ENCODE peak calls at places on chromosomes 3 and 15, in five cellular contexts. E, L, Z, V and N are unnamed samples.

GRCh38 chr3:141955163-141955562 is 78.7 kb downstream of the ATP1B3 start:
- DNase-seq in E (no peak), V (no peak), L (no peak), Z (no peak), N (no peak)

GRCh38 chr3:122258757-122259371 is 66.2 kb upstream of the CSTA start:
- DNase-seq in L (peak; percentile 53), E (peak; percentile 25), Z (no peak), V (peak; percentile 91), N (peak; percentile 86)

GRCh38 chr15:74605810-74606179 is 9.8 kb upstream of the CLK3 start:
- DNase-seq in L (no peak), E (no peak), Z (no peak), V (no peak), N (no peak)

GRCh38 chr3:46865034-46865507 is 1.8 kb upstream of the MYL3 start:
- DNase-seq in V (no peak), E (peak; percentile 54), L (peak; percentile 58), Z (peak; percentile 45), N (no peak)

GRCh38 chr3:25910997-25911396 is 121.1 kb downstream of the OXSM start:
- DNase-seq in Z (no peak), V (peak; percentile 64), L (no peak), E (no peak), N (peak; percentile 79)

GRCh38 chr3:27428446-27428845 is 55.7 kb downstream of the SLC4A7 start:
- DNase-seq in E (no peak), L (no peak), Z (no peak), V (no peak), N (no peak)

GRCh38 chr3:169660709-169661566 is 2.6 kb downstream of the MECOM start:
- DNase-seq in E (no peak), V (peak; percentile 13), Z (no peak), L (no peak), N (peak; percentile 22)

GRCh38 chr3:138097192-138097829 is 18.1 kb downstream of the DZIP1L start:
- DNase-seq in L (no peak), E (no peak), V (peak; percentile 16), Z (no peak), N (peak; percentile 33)

GRCh38 chr3:23590424-23590823 is 215.3 kb upstream of the UBE2E1 start:
- DNase-seq in V (no peak), L (no peak), Z (no peak), E (no peak), N (no peak)

GRCh38 chr3:52021869-52022268 is 26.2 kb upstream of the RPL29 start:
- DNase-seq in Z (no peak), L (peak; percentile 59), V (peak; percentile 28), E (no peak), N (no peak)

GRCh38 chr3:16536344-16536663 is 22.8 kb upstream of the RFTN1 start:
- DNase-seq in Z (no peak), L (no peak), E (no peak), V (no peak), N (no peak)

GRCh38 chr3:7543294-7543693 is 682.4 kb downstream of the GRM7 start:
- DNase-seq in L (no peak), V (no peak), Z (no peak), E (no peak), N (no peak)

GRCh38 chr15:83483612-83484011 is 36.5 kb downstream of the SH3GL3 start:
- DNase-seq in E (no peak), L (no peak), V (no peak), Z (no peak), N (no peak)

GRCh38 chr3:40387001-40387894 is at the start of gene ENTPD3:
- DNase-seq in E (peak; percentile 25), Z (no peak), L (no peak), V (no peak), N (peak; percentile 50)

GRCh38 chr15:68697711-68698690 is 119.2 kb downstream of the CORO2B start:
- DNase-seq in V (no peak), Z (no peak), E (no peak), L (no peak), N (no peak)

GRCh38 chr3:154955907-154956533 is 124.1 kb upstream of the MME start:
- DNase-seq in V (no peak), Z (no peak), L (no peak), E (no peak), N (no peak)

GRCh38 chr15:45268135-45268534 is 16.1 kb downstream of the SLC28A2 start:
- DNase-seq in E (no peak), V (peak; percentile 20), Z (no peak), L (no peak), N (peak; percentile 26)
- TF ChIP-seq CTCF in E (no peak), V (peak; percentile 20), Z (no peak), L (no peak), N (no peak)

GRCh38 chr3:3015472-3016089 is 94.6 kb downstream of the IL5RA start:
- DNase-seq in E (no peak), L (no peak), V (peak; percentile 57), Z (no peak), N (no peak)

GRCh38 chr3:3013299-3013698 is 96.9 kb downstream of the IL5RA start:
- DNase-seq in V (no peak), E (no peak), Z (no peak), L (no peak), N (no peak)
- TF ChIP-seq CTCF in V (no peak), E (no peak), Z (no peak), L (no peak), N (no peak)

GRCh38 chr15:62307551-62307950 is 142.5 kb upstream of the C2CD4B start:
- DNase-seq in L (no peak), V (no peak), Z (no peak), E (no peak), N (no peak)

GRCh38 chr15:62301993-62302665 is 137.0 kb upstream of the C2CD4B start:
- DNase-seq in E (no peak), V (no peak), Z (no peak), L (no peak), N (no peak)

DNA sequence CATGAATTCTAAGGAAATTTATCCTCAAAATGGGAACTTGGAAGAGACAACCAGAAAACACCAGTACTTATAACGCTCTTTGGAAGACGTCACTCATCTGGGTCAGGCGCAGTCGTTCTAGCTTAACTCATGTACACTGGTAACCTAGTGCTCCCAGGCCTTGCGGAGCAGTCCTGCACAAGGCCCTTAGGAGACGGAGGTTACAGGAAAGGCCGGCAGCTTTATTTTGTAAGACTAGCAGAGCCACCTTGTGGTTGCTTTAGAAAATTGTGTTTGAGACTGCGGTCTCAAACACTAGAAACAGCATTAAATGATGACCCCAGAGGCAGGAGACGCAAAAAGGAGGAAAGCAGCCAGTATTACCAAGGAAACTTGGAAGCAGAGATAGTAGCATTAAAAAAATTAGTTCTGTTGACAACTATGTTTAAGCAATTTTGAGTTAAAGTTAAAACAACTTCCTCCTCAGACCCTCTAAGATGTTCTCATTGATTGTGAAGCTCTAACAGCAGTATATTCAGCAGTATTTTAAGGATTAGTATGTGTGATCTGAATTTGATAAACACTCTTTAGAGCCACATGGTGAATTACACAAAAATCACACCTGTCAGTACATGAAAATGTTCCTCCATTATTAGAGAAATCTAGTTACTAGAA is 141.9 kb upstream of the C2CD4B start:
- DNase-seq in Z (peak; percentile 28), L (peak; percentile 35), E (peak; percentile 21), V (peak; percentile 74), N (peak; percentile 19)
- TF ChIP-seq CTCF in Z (no peak), L (peak; percentile 69), E (no peak), V (peak; percentile 47), N (peak; percentile 71)

GRCh38 chr3:71586810-71587242 is 3.3 kb upstream of the FOXP1 start:
- DNase-seq in E (no peak), Z (no peak), V (no peak), L (no peak), N (no peak)
- TF ChIP-seq CTCF in E (no peak), Z (no peak), V (no peak), L (no peak), N (peak; percentile 29)

DNA sequence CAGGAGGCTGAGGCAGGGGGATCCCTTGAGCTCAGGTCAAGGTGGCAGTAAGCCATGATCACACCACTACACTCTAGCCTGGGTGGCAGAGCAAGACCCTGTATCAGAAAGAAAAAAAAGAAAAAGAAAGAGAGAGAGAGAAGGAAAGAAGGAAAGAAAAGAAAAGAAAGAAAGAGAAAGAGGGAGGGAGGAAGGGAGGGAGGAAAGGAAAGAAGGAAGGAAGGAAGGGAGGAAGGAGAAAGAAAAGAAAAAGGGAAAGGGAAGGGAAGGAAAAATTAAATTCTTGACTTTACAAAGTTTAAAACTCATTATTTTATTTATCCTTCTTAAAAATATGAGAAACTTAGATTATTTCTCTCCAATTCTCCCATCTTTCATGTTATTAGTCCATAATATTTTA is 17.1 kb upstream of the IDH2 start:
- DNase-seq in L (no peak), V (no peak), E (no peak), Z (no peak), N (no peak)
- TF ChIP-seq CTCF in L (no peak), V (no peak), E (no peak), Z (no peak), N (no peak)

DNA sequence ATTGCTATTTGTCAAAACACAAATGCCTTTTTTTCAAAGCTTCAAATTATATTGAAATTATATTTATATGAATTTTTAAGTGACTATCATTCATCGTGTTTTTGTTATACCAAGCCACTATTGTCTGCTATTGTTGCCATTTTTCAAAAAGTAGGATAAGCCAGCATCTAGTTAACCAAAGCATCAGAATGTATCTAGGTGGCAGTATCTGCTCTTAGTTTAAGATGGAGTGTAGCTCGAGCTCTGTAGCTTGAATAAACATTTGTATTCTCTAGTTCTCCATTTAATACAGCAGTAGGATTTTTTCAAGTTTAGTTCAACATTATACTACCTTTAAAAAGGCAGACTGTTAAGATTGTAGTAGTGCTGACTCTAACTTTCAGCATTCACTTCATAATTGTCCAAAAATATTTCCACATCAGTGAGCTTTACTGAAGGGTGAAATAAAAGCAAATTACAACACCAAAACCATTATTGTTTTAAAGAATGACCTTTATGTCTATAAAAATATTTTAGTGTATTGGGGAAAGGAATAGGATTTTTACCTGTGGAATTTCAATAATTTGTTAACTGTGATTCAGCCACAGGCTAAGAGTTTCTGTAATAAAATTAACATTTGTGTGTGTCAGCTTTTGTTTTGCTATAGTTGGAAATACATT is 19.6 kb upstream of the C15orf61 start:
- DNase-seq in Z (no peak), V (peak; percentile 12), L (no peak), E (no peak), N (no peak)
- TF ChIP-seq CTCF in Z (no peak), V (no peak), L (peak; percentile 35), E (no peak), N (no peak)

GRCh38 chr3:161859870-161860450 is 363.4 kb downstream of the OTOL1 start:
- DNase-seq in E (no peak), V (no peak), Z (no peak), L (no peak), N (no peak)

GRCh38 chr3:161859057-161859456 is 362.4 kb downstream of the OTOL1 start:
- DNase-seq in V (no peak), L (no peak), Z (no peak), E (no peak), N (no peak)

GRCh38 chr3:161852744-161853143 is 356.1 kb downstream of the OTOL1 start:
- DNase-seq in L (no peak), E (no peak), Z (no peak), V (no peak), N (no peak)

GRCh38 chr3:161851941-161852566 is 355.4 kb downstream of the OTOL1 start:
- DNase-seq in Z (peak; percentile 15), V (peak; percentile 67), E (peak; percentile 21), L (peak; percentile 29), N (peak; percentile 58)

DNA sequence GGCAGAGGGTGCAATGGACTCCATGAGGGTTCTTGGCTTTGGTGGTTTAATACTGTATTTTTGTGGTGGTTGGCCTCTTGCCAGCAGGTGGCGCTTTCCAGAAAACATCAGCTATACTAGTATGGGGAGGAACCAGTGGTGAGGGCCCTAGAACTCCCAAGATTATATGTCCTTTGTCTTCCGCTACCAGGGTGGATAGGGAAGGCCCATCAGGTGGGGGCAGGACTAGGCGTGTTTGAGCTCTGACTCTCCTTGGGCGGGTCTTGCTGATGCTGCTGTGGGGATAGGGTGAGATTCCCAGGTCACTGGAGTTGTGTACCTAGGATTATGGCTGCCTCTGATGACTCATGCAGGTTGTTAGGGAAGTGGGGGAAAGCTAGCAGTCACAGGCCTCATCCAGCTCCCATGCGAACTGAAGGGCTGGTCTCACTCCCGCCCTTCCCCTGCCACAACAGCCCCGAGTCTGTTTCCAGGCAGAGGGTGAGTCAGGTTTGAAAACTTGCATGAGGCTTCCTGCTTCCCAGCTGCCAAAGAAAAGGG is 357.7 kb downstream of the OTOL1 start:
- DNase-seq in V (peak; percentile 45), Z (no peak), E (no peak), L (no peak), N (peak; percentile 43)
- TF ChIP-seq CTCF in V (peak; percentile 41), Z (no peak), E (no peak), L (no peak), N (no peak)